ENCODE peak calls at places on chromosome 1, in eight cellular contexts. B is cardiac muscle cell, G is GM23248, P is colonic mucosa, A is Peyer's patch, L is psoas muscle, X is small intestine, J is K562. V is an unnamed sample.

GRCh38 chr1:147162093-147162492 is 10.2 kb downstream of the PRKAB2 start:
- DNase-seq in B (no peak), G (no peak), P (no peak), A (no peak), L (no peak), X (no peak), J (no peak), V (no peak)

GRCh38 chr1:227746676-227747075 is 11.4 kb downstream of the SNAP47 start:
- DNase-seq in B (no peak), G (no peak), P (no peak), A (no peak), L (no peak), X (no peak), J (no peak), V (no peak)

GRCh38 chr1:204363335-204364114 is 3.8 kb upstream of the PLEKHA6 start:
- DNase-seq in B (peak; percentile 81), G (peak; percentile 82), P (peak; percentile 90), A (peak; percentile 74), L (peak; percentile 59), X (peak; percentile 81), J (peak; percentile 84), V (peak; percentile 72)

GRCh38 chr1:67635055-67635809 is 49.8 kb upstream of the GADD45A start:
- DNase-seq in B (no peak), G (no peak), P (no peak), A (no peak), L (no peak), X (no peak), J (no peak), V (no peak)

GRCh38 chr1:39080269-39080826 is 54.2 kb downstream of the NDUFS5 start:
- DNase-seq in B (no peak), G (no peak), P (no peak), A (no peak), L (no peak), X (no peak), J (peak; percentile 17), V (no peak)

GRCh38 chr1:216686860-216687545 is 36.2 kb downstream of the ESRRG start:
- DNase-seq in B (peak; percentile 33), G (no peak), P (no peak), A (no peak), L (no peak), X (no peak), J (no peak), V (peak; percentile 35)

GRCh38 chr1:18008116-18008515 is 99.5 kb upstream of the IGSF21 start:
- DNase-seq in B (no peak), G (no peak), P (no peak), A (no peak), L (no peak), X (no peak), J (no peak), V (no peak)

GRCh38 chr1:57835620-57836019 is 411.8 kb upstream of the DAB1 start:
- DNase-seq in B (no peak), G (no peak), P (no peak), A (no peak), L (no peak), X (peak; percentile 31), J (no peak), V (no peak)

GRCh38 chr1:63892632-63893395 is 119.0 kb downstream of the ROR1 start:
- DNase-seq in B (peak; percentile 52), G (peak; percentile 88), P (no peak), A (no peak), L (no peak), X (no peak), J (no peak), V (peak; percentile 27)

GRCh38 chr1:151612506-151613274 is 840 bp downstream of the SNX27 start:
- DNase-seq in B (no peak), G (peak; percentile 65), P (peak; percentile 44), A (no peak), L (peak; percentile 41), X (no peak), J (no peak), V (peak; percentile 38)

GRCh38 chr1:156815851-156816536 is 654 bp downstream of the SH2D2A start:
- DNase-seq in B (no peak), G (no peak), P (no peak), A (no peak), L (no peak), X (no peak), J (no peak), V (no peak)

GRCh38 chr1:34867421-34867820 is 7.9 kb upstream of the SMIM12 start:
- DNase-seq in B (no peak), G (no peak), P (no peak), A (no peak), L (no peak), X (no peak), J (no peak), V (no peak)

GRCh38 chr1:9992910-9993309 is 4.1 kb upstream of the RBP7 start:
- DNase-seq in B (no peak), G (no peak), P (no peak), A (no peak), L (no peak), X (no peak), J (no peak), V (no peak)

GRCh38 chr1:214966366-214966765 is 116.2 kb upstream of the KCNK2 start:
- DNase-seq in B (no peak), G (peak; percentile 39), P (no peak), A (no peak), L (peak; percentile 17), X (no peak), J (no peak), V (no peak)

GRCh38 chr1:185670187-185670627 is 64.0 kb upstream of the HMCN1 start:
- DNase-seq in B (peak; percentile 74), G (peak; percentile 71), P (no peak), A (no peak), L (no peak), X (peak; percentile 32), J (no peak), V (no peak)

GRCh38 chr1:11499825-11500331 is 20.9 kb downstream of the DISP3 start:
- DNase-seq in B (no peak), G (no peak), P (no peak), A (no peak), L (no peak), X (no peak), J (no peak), V (no peak)

GRCh38 chr1:232512712-232513111 is 117.2 kb downstream of the SIPA1L2 start:
- DNase-seq in B (no peak), G (no peak), P (no peak), A (no peak), L (no peak), X (no peak), J (no peak), V (no peak)

GRCh38 chr1:63713627-63714481 is 60.0 kb upstream of the ROR1 start:
- DNase-seq in B (peak; percentile 87), G (peak; percentile 93), P (no peak), A (no peak), L (no peak), X (no peak), J (no peak), V (no peak)

GRCh38 chr1:153977250-153978240 is at the start of gene JTB:
- DNase-seq in B (peak; percentile 85), G (peak; percentile 96), P (peak; percentile 94), A (peak; percentile 91), L (peak; percentile 89), X (peak; percentile 91), J (peak; percentile 85), V (peak; percentile 89)

GRCh38 chr1:110605901-110606783 is at the start of gene KCNA2:
- DNase-seq in B (peak; percentile 46), G (peak; percentile 32), P (no peak), A (no peak), L (peak; percentile 37), X (no peak), J (no peak), V (peak; percentile 55)

DNA sequence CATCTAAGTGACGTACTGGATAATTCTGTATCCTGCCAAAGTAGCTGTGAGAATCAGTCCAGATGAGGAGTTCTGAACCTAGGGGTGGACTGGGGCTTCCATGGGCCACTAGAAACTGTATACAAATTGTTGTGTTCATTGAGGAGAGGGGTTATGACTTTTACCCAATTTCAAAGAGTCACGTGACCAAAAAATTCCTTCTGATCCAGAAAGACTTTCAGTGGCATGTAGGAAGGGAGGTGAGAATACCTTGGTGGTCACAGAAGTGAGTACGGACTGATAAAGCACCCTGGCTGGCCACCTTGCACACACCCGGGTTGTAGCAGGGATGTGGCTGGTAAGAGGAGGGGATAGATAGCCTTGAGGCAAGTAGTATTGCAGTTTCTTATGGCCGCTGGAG is 60.4 kb downstream of the BCAR3 start:
- DNase-seq in B (no peak), G (no peak), P (no peak), A (no peak), L (no peak), X (no peak), J (no peak), V (no peak)
- H3K36me3 ChIP-seq in B (no peaks in the 10 kb centered on the region), G (peaks cover 6% of the 10 kb centered on the region), P (no peaks in the 10 kb centered on the region), A (no peaks in the 10 kb centered on the region), L (no peaks in the 10 kb centered on the region), X (no peaks in the 10 kb centered on the region), J (no peaks in the 10 kb centered on the region), V (no peaks in the 10 kb centered on the region)

DNA sequence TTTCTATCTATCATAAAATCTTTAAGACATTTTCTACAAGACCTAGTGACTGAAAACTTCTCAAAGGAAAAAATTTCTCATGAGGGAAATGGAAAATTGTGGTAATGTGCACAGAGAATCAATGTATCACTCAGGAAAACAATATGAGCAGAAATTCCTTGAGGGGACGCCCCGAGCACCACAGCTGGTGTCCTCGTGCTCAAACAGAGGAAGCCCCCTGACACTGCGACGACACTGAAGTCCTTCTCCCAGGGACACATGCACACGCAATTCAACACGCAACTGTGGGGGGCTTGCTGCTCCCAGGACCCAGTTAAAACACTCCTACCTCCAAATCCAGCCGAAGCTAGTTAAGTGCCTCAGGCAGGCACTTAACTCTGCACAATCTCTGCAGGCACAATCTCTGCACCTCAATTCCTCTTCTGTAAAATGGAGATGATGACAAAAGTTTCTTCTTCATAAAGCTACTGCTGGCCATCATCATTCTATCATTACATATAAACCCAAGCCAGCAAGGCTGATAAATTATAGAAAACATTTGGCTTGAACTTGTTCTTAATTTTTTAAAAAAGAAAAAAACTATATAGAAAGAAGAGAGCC is 16.0 kb downstream of the ZBTB17 start:
- DNase-seq in B (no peak), G (no peak), P (no peak), A (no peak), L (no peak), X (no peak), J (no peak), V (no peak)
- H3K36me3 ChIP-seq in B (no peaks in the 10 kb centered on the region), G (no peaks in the 10 kb centered on the region), P (no peaks in the 10 kb centered on the region), A (peaks cover 6% of the 10 kb centered on the region), L (no peaks in the 10 kb centered on the region), X (peaks cover 2% of the 10 kb centered on the region), J (peaks cover 20% of the 10 kb centered on the region), V (no peaks in the 10 kb centered on the region)

GRCh38 chr1:206449566-206449965 is 20.7 kb upstream of the IKBKE start:
- DNase-seq in B (no peak), G (peak; percentile 41), P (no peak), A (no peak), L (no peak), X (no peak), J (no peak), V (no peak)
- H3K36me3 ChIP-seq in B (peaks cover 12% of the 10 kb centered on the region), G (peaks cover 39% of the 10 kb centered on the region), P (no peaks in the 10 kb centered on the region), A (peaks cover 37% of the 10 kb centered on the region), L (peaks cover 17% of the 10 kb centered on the region), X (no peaks in the 10 kb centered on the region), J (peaks cover 17% of the 10 kb centered on the region), V (no peaks in the 10 kb centered on the region)

DNA sequence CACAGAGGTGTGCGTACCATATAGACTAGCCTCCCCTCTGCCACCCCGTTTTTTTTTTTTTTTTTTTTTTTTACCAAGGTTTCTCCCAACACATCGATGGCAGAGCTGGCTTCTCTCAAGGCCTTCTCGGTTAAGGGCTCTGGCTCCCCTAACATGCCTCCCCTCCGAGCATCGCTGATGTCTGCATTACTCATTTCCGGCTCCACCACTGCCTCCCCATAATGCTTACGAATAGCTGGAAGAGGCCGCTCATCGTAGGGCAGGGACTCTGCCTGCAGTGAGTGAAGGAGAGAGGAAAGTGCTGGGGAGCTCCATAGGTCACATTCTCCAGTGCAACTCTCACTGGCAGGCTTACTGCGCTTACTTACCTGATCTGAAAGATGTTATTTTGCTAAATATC is 20.6 kb downstream of the CEP104 start:
- DNase-seq in B (peak; percentile 6), G (no peak), P (no peak), A (no peak), L (no peak), X (no peak), J (no peak), V (no peak)
- H3K36me3 ChIP-seq in B (peaks cover 44% of the 10 kb centered on the region), G (peaks cover 32% of the 10 kb centered on the region), P (peaks cover 12% of the 10 kb centered on the region), A (peaks cover 86% of the 10 kb centered on the region), L (peaks cover 99% of the 10 kb centered on the region), X (peaks cover 27% of the 10 kb centered on the region), J (peaks cover 79% of the 10 kb centered on the region), V (no peaks in the 10 kb centered on the region)